ENCODE peak calls at places on chromosomes 11 and 22, in six cellular contexts. Y, H, Q, B, C and Z are unnamed samples.
A peak's percentile ranks its signal among the peaks of the same experiment; 100 is the strongest.

GRCh38 chr22:42769238-42769573 is 48.5 kb upstream of the A4GALT start:
- DNase-seq in C (no peak), Y (no peak), H (no peak), Q (no peak), B (no peak), Z (no peak)

GRCh38 chr11:74418509-74418895 is 20.3 kb upstream of the PGM2L1 start:
- DNase-seq in Q (no peak), H (no peak), C (peak; percentile 38), Y (peak; percentile 81), B (peak; percentile 81), Z (peak; percentile 33)

GRCh38 chr11:17743808-17744119 is 9.2 kb downstream of the KCNC1 start:
- DNase-seq in C (no peak), Q (no peak), B (peak; percentile 68), H (no peak), Y (no peak), Z (no peak)

GRCh38 chr22:40953446-40953845 is 2.3 kb downstream of the RBX1 start:
- DNase-seq in C (no peak), Y (no peak), Q (no peak), B (no peak), H (no peak), Z (peak; percentile 20)

GRCh38 chr22:37193629-37194191 is 5.7 kb upstream of the C1QTNF6 start:
- DNase-seq in Y (peak; percentile 60), B (peak; percentile 77), H (peak; percentile 55), C (peak; percentile 10), Q (no peak), Z (peak; percentile 98)

GRCh38 chr11:128326791-128327190 is 260.6 kb downstream of the ETS1 start:
- DNase-seq in C (no peak), B (no peak), Q (no peak), H (no peak), Y (no peak), Z (no peak)

GRCh38 chr11:122897606-122898210 is 15.1 kb downstream of the JHY start:
- DNase-seq in C (no peak), Q (no peak), Y (peak; percentile 56), B (peak; percentile 49), H (no peak), Z (no peak)

GRCh38 chr11:118998822-118999221 is 884 bp downstream of the CENATAC start:
- DNase-seq in B (peak; percentile 68), H (no peak), Y (peak; percentile 71), C (peak; percentile 84), Q (no peak), Z (no peak)

GRCh38 chr11:130609121-130610035 is 160.9 kb downstream of the ADAMTS15 start:
- DNase-seq in B (peak; percentile 97), Q (no peak), H (no peak), Y (no peak), C (no peak), Z (peak; percentile 36)

GRCh38 chr11:122812612-122813011 is 25.7 kb upstream of the CRTAM start:
- DNase-seq in C (no peak), B (no peak), Y (peak; percentile 33), Q (no peak), H (no peak), Z (no peak)

GRCh38 chr11:107824668-107825369 is 33.8 kb downstream of the SLC35F2 start:
- DNase-seq in C (no peak), H (no peak), B (peak; percentile 39), Q (no peak), Y (no peak), Z (no peak)

GRCh38 chr22:48210812-48211211 is 1448.4 kb downstream of the TBC1D22A start:
- DNase-seq in B (no peak), Y (no peak), H (no peak), Q (no peak), C (no peak), Z (no peak)

GRCh38 chr11:80441821-80442220 is 1001.0 kb upstream of the TENM4 start:
- DNase-seq in Y (no peak), Q (no peak), B (peak; percentile 5), C (no peak), H (no peak), Z (no peak)